ENCODE peak calls at places on chromosomes 1 and 21, in nine cellular contexts. One of them, this sample, is unnamed.

GRCh38 chr1:54069792-54070548 is 16.6 kb downstream of the TCEANC2 start:
- DNase-seq in stimulated activated CD8-positive, alpha-beta memory T cell treated with anti-CD3 and anti-CD28 coated beads, Interleukin-4, amount 100 ng/mL, for 24 hours: no peak
- DNase-seq in ovary: no peak
- DNase-seq in HEK293T: peak; percentile 55
- DNase-seq in Peyer's patch: no peak
- DNase-seq in activated CD4-positive, CD25-positive, alpha-beta regulatory T cell: no peak
- DNase-seq in HT1080: peak; percentile 55
- DNase-seq in neuronal stem cell: peak; percentile 14
- DNase-seq in NCI-H1105 treated with DMSO at 0.1 percent for 48 hours: peak; percentile 77
- DNase-seq in this sample: peak; percentile 43

GRCh38 chr1:22383526-22384291 is 67.9 kb upstream of the ZBTB40 start:
- DNase-seq in stimulated activated CD8-positive, alpha-beta memory T cell treated with anti-CD3 and anti-CD28 coated beads, Interleukin-4, amount 100 ng/mL, for 24 hours: no peak
- DNase-seq in ovary: no peak
- DNase-seq in HEK293T: peak; percentile 33
- DNase-seq in Peyer's patch: no peak
- DNase-seq in activated CD4-positive, CD25-positive, alpha-beta regulatory T cell: no peak
- DNase-seq in HT1080: no peak
- DNase-seq in neuronal stem cell: no peak
- DNase-seq in NCI-H1105 treated with DMSO at 0.1 percent for 48 hours: no peak
- DNase-seq in this sample: peak; percentile 43

GRCh38 chr1:100627018-100627716 is 89.2 kb downstream of the GPR88 start:
- DNase-seq in stimulated activated CD8-positive, alpha-beta memory T cell treated with anti-CD3 and anti-CD28 coated beads, Interleukin-4, amount 100 ng/mL, for 24 hours: no peak
- DNase-seq in ovary: no peak
- DNase-seq in HEK293T: no peak
- DNase-seq in Peyer's patch: no peak
- DNase-seq in activated CD4-positive, CD25-positive, alpha-beta regulatory T cell: no peak
- DNase-seq in HT1080: peak; percentile 25
- DNase-seq in neuronal stem cell: no peak
- DNase-seq in NCI-H1105 treated with DMSO at 0.1 percent for 48 hours: no peak
- DNase-seq in this sample: no peak

GRCh38 chr1:78547081-78547480 is 56.3 kb downstream of the PTGFR start:
- DNase-seq in stimulated activated CD8-positive, alpha-beta memory T cell treated with anti-CD3 and anti-CD28 coated beads, Interleukin-4, amount 100 ng/mL, for 24 hours: no peak
- DNase-seq in ovary: no peak
- DNase-seq in HEK293T: no peak
- DNase-seq in Peyer's patch: no peak
- DNase-seq in activated CD4-positive, CD25-positive, alpha-beta regulatory T cell: no peak
- DNase-seq in HT1080: no peak
- DNase-seq in neuronal stem cell: no peak
- DNase-seq in NCI-H1105 treated with DMSO at 0.1 percent for 48 hours: no peak
- DNase-seq in this sample: peak; percentile 3

GRCh38 chr1:25246600-25247023 is 642 bp downstream of the RSRP1 start:
- DNase-seq in stimulated activated CD8-positive, alpha-beta memory T cell treated with anti-CD3 and anti-CD28 coated beads, Interleukin-4, amount 100 ng/mL, for 24 hours: no peak
- DNase-seq in ovary: no peak
- DNase-seq in HEK293T: peak; percentile 14
- DNase-seq in Peyer's patch: no peak
- DNase-seq in activated CD4-positive, CD25-positive, alpha-beta regulatory T cell: peak; percentile 20
- DNase-seq in HT1080: peak; percentile 15
- DNase-seq in neuronal stem cell: no peak
- DNase-seq in NCI-H1105 treated with DMSO at 0.1 percent for 48 hours: peak; percentile 38
- DNase-seq in this sample: peak; percentile 15

GRCh38 chr1:2614145-2614544 is 18.7 kb downstream of the MMEL1 start:
- DNase-seq in stimulated activated CD8-positive, alpha-beta memory T cell treated with anti-CD3 and anti-CD28 coated beads, Interleukin-4, amount 100 ng/mL, for 24 hours: no peak
- DNase-seq in ovary: no peak
- DNase-seq in HEK293T: no peak
- DNase-seq in Peyer's patch: no peak
- DNase-seq in activated CD4-positive, CD25-positive, alpha-beta regulatory T cell: no peak
- DNase-seq in HT1080: no peak
- DNase-seq in neuronal stem cell: no peak
- DNase-seq in NCI-H1105 treated with DMSO at 0.1 percent for 48 hours: no peak
- DNase-seq in this sample: no peak

GRCh38 chr1:98794196-98794886 is 132.8 kb downstream of the SNX7 start:
- DNase-seq in stimulated activated CD8-positive, alpha-beta memory T cell treated with anti-CD3 and anti-CD28 coated beads, Interleukin-4, amount 100 ng/mL, for 24 hours: peak; percentile 4
- DNase-seq in ovary: no peak
- DNase-seq in HEK293T: peak; percentile 69
- DNase-seq in Peyer's patch: peak; percentile 33
- DNase-seq in activated CD4-positive, CD25-positive, alpha-beta regulatory T cell: peak; percentile 10
- DNase-seq in HT1080: peak; percentile 81
- DNase-seq in neuronal stem cell: peak; percentile 52
- DNase-seq in NCI-H1105 treated with DMSO at 0.1 percent for 48 hours: peak; percentile 66
- DNase-seq in this sample: peak; percentile 76

GRCh38 chr1:247331172-247331525 is 518 bp downstream of the ZNF496 start:
- DNase-seq in stimulated activated CD8-positive, alpha-beta memory T cell treated with anti-CD3 and anti-CD28 coated beads, Interleukin-4, amount 100 ng/mL, for 24 hours: peak; percentile 61
- DNase-seq in ovary: peak; percentile 84
- DNase-seq in HEK293T: peak; percentile 64
- DNase-seq in Peyer's patch: peak; percentile 54
- DNase-seq in activated CD4-positive, CD25-positive, alpha-beta regulatory T cell: peak; percentile 18
- DNase-seq in HT1080: peak; percentile 67
- DNase-seq in neuronal stem cell: peak; percentile 59
- DNase-seq in NCI-H1105 treated with DMSO at 0.1 percent for 48 hours: peak; percentile 46
- DNase-seq in this sample: peak; percentile 73

GRCh38 chr1:2311184-2312032 is 79.9 kb downstream of the MORN1 start:
- DNase-seq in stimulated activated CD8-positive, alpha-beta memory T cell treated with anti-CD3 and anti-CD28 coated beads, Interleukin-4, amount 100 ng/mL, for 24 hours: peak; percentile 35
- DNase-seq in ovary: peak; percentile 80
- DNase-seq in HEK293T: peak; percentile 77
- DNase-seq in Peyer's patch: peak; percentile 72
- DNase-seq in activated CD4-positive, CD25-positive, alpha-beta regulatory T cell: peak; percentile 39
- DNase-seq in HT1080: peak; percentile 34
- DNase-seq in neuronal stem cell: no peak
- DNase-seq in NCI-H1105 treated with DMSO at 0.1 percent for 48 hours: peak; percentile 7
- DNase-seq in this sample: peak; percentile 47

GRCh38 chr1:39085174-39085573 is 59.0 kb downstream of the NDUFS5 start:
- DNase-seq in stimulated activated CD8-positive, alpha-beta memory T cell treated with anti-CD3 and anti-CD28 coated beads, Interleukin-4, amount 100 ng/mL, for 24 hours: no peak
- DNase-seq in ovary: peak; percentile 17
- DNase-seq in HEK293T: no peak
- DNase-seq in Peyer's patch: no peak
- DNase-seq in activated CD4-positive, CD25-positive, alpha-beta regulatory T cell: no peak
- DNase-seq in HT1080: no peak
- DNase-seq in neuronal stem cell: no peak
- DNase-seq in NCI-H1105 treated with DMSO at 0.1 percent for 48 hours: no peak
- DNase-seq in this sample: no peak

GRCh38 chr1:160124709-160125478 is 9.3 kb downstream of the ATP1A2 start:
- DNase-seq in stimulated activated CD8-positive, alpha-beta memory T cell treated with anti-CD3 and anti-CD28 coated beads, Interleukin-4, amount 100 ng/mL, for 24 hours: no peak
- DNase-seq in ovary: no peak
- DNase-seq in HEK293T: no peak
- DNase-seq in Peyer's patch: no peak
- DNase-seq in activated CD4-positive, CD25-positive, alpha-beta regulatory T cell: no peak
- DNase-seq in HT1080: peak; percentile 95
- DNase-seq in neuronal stem cell: no peak
- DNase-seq in NCI-H1105 treated with DMSO at 0.1 percent for 48 hours: no peak
- DNase-seq in this sample: no peak

GRCh38 chr1:6794164-6794563 is 8.9 kb downstream of the CAMTA1 start:
- DNase-seq in stimulated activated CD8-positive, alpha-beta memory T cell treated with anti-CD3 and anti-CD28 coated beads, Interleukin-4, amount 100 ng/mL, for 24 hours: no peak
- DNase-seq in ovary: no peak
- DNase-seq in HEK293T: no peak
- DNase-seq in Peyer's patch: no peak
- DNase-seq in activated CD4-positive, CD25-positive, alpha-beta regulatory T cell: no peak
- DNase-seq in HT1080: no peak
- DNase-seq in neuronal stem cell: no peak
- DNase-seq in NCI-H1105 treated with DMSO at 0.1 percent for 48 hours: peak; percentile 31
- DNase-seq in this sample: peak; percentile 28

GRCh38 chr1:226309398-226310122 is 596 bp upstream of the LIN9 start:
- DNase-seq in stimulated activated CD8-positive, alpha-beta memory T cell treated with anti-CD3 and anti-CD28 coated beads, Interleukin-4, amount 100 ng/mL, for 24 hours: no peak
- DNase-seq in ovary: peak; percentile 78
- DNase-seq in HEK293T: no peak
- DNase-seq in Peyer's patch: no peak
- DNase-seq in activated CD4-positive, CD25-positive, alpha-beta regulatory T cell: no peak
- DNase-seq in HT1080: peak; percentile 31
- DNase-seq in neuronal stem cell: no peak
- DNase-seq in NCI-H1105 treated with DMSO at 0.1 percent for 48 hours: peak; percentile 23
- DNase-seq in this sample: peak; percentile 40

GRCh38 chr1:227856147-227856858 is 40.8 kb downstream of the PRSS38 start:
- DNase-seq in stimulated activated CD8-positive, alpha-beta memory T cell treated with anti-CD3 and anti-CD28 coated beads, Interleukin-4, amount 100 ng/mL, for 24 hours: no peak
- DNase-seq in ovary: no peak
- DNase-seq in HEK293T: no peak
- DNase-seq in Peyer's patch: no peak
- DNase-seq in activated CD4-positive, CD25-positive, alpha-beta regulatory T cell: no peak
- DNase-seq in HT1080: no peak
- DNase-seq in neuronal stem cell: no peak
- DNase-seq in NCI-H1105 treated with DMSO at 0.1 percent for 48 hours: no peak
- DNase-seq in this sample: no peak

GRCh38 chr1:115099693-115100050 is 10.4 kb upstream of the TSPAN2 start:
- DNase-seq in stimulated activated CD8-positive, alpha-beta memory T cell treated with anti-CD3 and anti-CD28 coated beads, Interleukin-4, amount 100 ng/mL, for 24 hours: no peak
- DNase-seq in ovary: no peak
- DNase-seq in HEK293T: no peak
- DNase-seq in Peyer's patch: no peak
- DNase-seq in activated CD4-positive, CD25-positive, alpha-beta regulatory T cell: no peak
- DNase-seq in HT1080: no peak
- DNase-seq in neuronal stem cell: no peak
- DNase-seq in NCI-H1105 treated with DMSO at 0.1 percent for 48 hours: no peak
- DNase-seq in this sample: no peak

GRCh38 chr1:198520524-198521254 is 19.8 kb downstream of the ATP6V1G3 start:
- DNase-seq in stimulated activated CD8-positive, alpha-beta memory T cell treated with anti-CD3 and anti-CD28 coated beads, Interleukin-4, amount 100 ng/mL, for 24 hours: no peak
- DNase-seq in ovary: no peak
- DNase-seq in HEK293T: no peak
- DNase-seq in Peyer's patch: no peak
- DNase-seq in activated CD4-positive, CD25-positive, alpha-beta regulatory T cell: no peak
- DNase-seq in HT1080: no peak
- DNase-seq in neuronal stem cell: no peak
- DNase-seq in NCI-H1105 treated with DMSO at 0.1 percent for 48 hours: no peak
- DNase-seq in this sample: no peak

GRCh38 chr1:30294508-30294907 is 428.9 kb downstream of the MATN1 start:
- DNase-seq in stimulated activated CD8-positive, alpha-beta memory T cell treated with anti-CD3 and anti-CD28 coated beads, Interleukin-4, amount 100 ng/mL, for 24 hours: no peak
- DNase-seq in ovary: no peak
- DNase-seq in HEK293T: no peak
- DNase-seq in Peyer's patch: no peak
- DNase-seq in activated CD4-positive, CD25-positive, alpha-beta regulatory T cell: no peak
- DNase-seq in HT1080: no peak
- DNase-seq in neuronal stem cell: no peak
- DNase-seq in NCI-H1105 treated with DMSO at 0.1 percent for 48 hours: no peak
- DNase-seq in this sample: no peak

GRCh38 chr1:38690790-38691189 is 168.8 kb downstream of the RRAGC start:
- DNase-seq in stimulated activated CD8-positive, alpha-beta memory T cell treated with anti-CD3 and anti-CD28 coated beads, Interleukin-4, amount 100 ng/mL, for 24 hours: no peak
- DNase-seq in ovary: no peak
- DNase-seq in HEK293T: no peak
- DNase-seq in Peyer's patch: no peak
- DNase-seq in activated CD4-positive, CD25-positive, alpha-beta regulatory T cell: no peak
- DNase-seq in HT1080: no peak
- DNase-seq in neuronal stem cell: no peak
- DNase-seq in NCI-H1105 treated with DMSO at 0.1 percent for 48 hours: no peak
- DNase-seq in this sample: no peak

GRCh38 chr1:157199421-157199755 is 61.2 kb upstream of the ETV3 start:
- DNase-seq in stimulated activated CD8-positive, alpha-beta memory T cell treated with anti-CD3 and anti-CD28 coated beads, Interleukin-4, amount 100 ng/mL, for 24 hours: no peak
- DNase-seq in ovary: no peak
- DNase-seq in HEK293T: no peak
- DNase-seq in Peyer's patch: no peak
- DNase-seq in activated CD4-positive, CD25-positive, alpha-beta regulatory T cell: no peak
- DNase-seq in HT1080: peak; percentile 4
- DNase-seq in neuronal stem cell: no peak
- DNase-seq in NCI-H1105 treated with DMSO at 0.1 percent for 48 hours: no peak
- DNase-seq in this sample: no peak

GRCh38 chr1:54241430-54241829 is 41.5 kb downstream of the MRPL37 start:
- DNase-seq in stimulated activated CD8-positive, alpha-beta memory T cell treated with anti-CD3 and anti-CD28 coated beads, Interleukin-4, amount 100 ng/mL, for 24 hours: no peak
- DNase-seq in ovary: no peak
- DNase-seq in HEK293T: no peak
- DNase-seq in Peyer's patch: no peak
- DNase-seq in activated CD4-positive, CD25-positive, alpha-beta regulatory T cell: no peak
- DNase-seq in HT1080: no peak
- DNase-seq in neuronal stem cell: no peak
- DNase-seq in NCI-H1105 treated with DMSO at 0.1 percent for 48 hours: no peak
- DNase-seq in this sample: no peak

GRCh38 chr1:52602328-52603300 is at the start of gene GPX7:
- DNase-seq in stimulated activated CD8-positive, alpha-beta memory T cell treated with anti-CD3 and anti-CD28 coated beads, Interleukin-4, amount 100 ng/mL, for 24 hours: peak; percentile 26
- DNase-seq in ovary: peak; percentile 71
- DNase-seq in HEK293T: no peak
- DNase-seq in Peyer's patch: peak; percentile 53
- DNase-seq in activated CD4-positive, CD25-positive, alpha-beta regulatory T cell: peak; percentile 42
- DNase-seq in HT1080: no peak
- DNase-seq in neuronal stem cell: no peak
- DNase-seq in NCI-H1105 treated with DMSO at 0.1 percent for 48 hours: peak; percentile 55
- DNase-seq in this sample: no peak

GRCh38 chr1:246580497-246581047 is 14.3 kb downstream of the CNST start:
- DNase-seq in stimulated activated CD8-positive, alpha-beta memory T cell treated with anti-CD3 and anti-CD28 coated beads, Interleukin-4, amount 100 ng/mL, for 24 hours: no peak
- DNase-seq in ovary: no peak
- DNase-seq in HEK293T: no peak
- DNase-seq in Peyer's patch: no peak
- DNase-seq in activated CD4-positive, CD25-positive, alpha-beta regulatory T cell: no peak
- DNase-seq in HT1080: no peak
- DNase-seq in neuronal stem cell: no peak
- DNase-seq in NCI-H1105 treated with DMSO at 0.1 percent for 48 hours: no peak
- DNase-seq in this sample: no peak

GRCh38 chr1:29875557-29876028 is 639.3 kb downstream of the PTPRU start:
- DNase-seq in stimulated activated CD8-positive, alpha-beta memory T cell treated with anti-CD3 and anti-CD28 coated beads, Interleukin-4, amount 100 ng/mL, for 24 hours: no peak
- DNase-seq in ovary: no peak
- DNase-seq in HEK293T: no peak
- DNase-seq in Peyer's patch: no peak
- DNase-seq in activated CD4-positive, CD25-positive, alpha-beta regulatory T cell: no peak
- DNase-seq in HT1080: no peak
- DNase-seq in neuronal stem cell: no peak
- DNase-seq in NCI-H1105 treated with DMSO at 0.1 percent for 48 hours: peak; percentile 94
- DNase-seq in this sample: no peak

GRCh38 chr1:185652348-185652747 is 81.8 kb upstream of the HMCN1 start:
- DNase-seq in stimulated activated CD8-positive, alpha-beta memory T cell treated with anti-CD3 and anti-CD28 coated beads, Interleukin-4, amount 100 ng/mL, for 24 hours: no peak
- DNase-seq in ovary: no peak
- DNase-seq in HEK293T: peak; percentile 14
- DNase-seq in Peyer's patch: no peak
- DNase-seq in activated CD4-positive, CD25-positive, alpha-beta regulatory T cell: no peak
- DNase-seq in HT1080: no peak
- DNase-seq in neuronal stem cell: no peak
- DNase-seq in NCI-H1105 treated with DMSO at 0.1 percent for 48 hours: no peak
- DNase-seq in this sample: no peak

GRCh38 chr21:43307677-43308070 is 119.3 kb downstream of the SIK1 start:
- DNase-seq in stimulated activated CD8-positive, alpha-beta memory T cell treated with anti-CD3 and anti-CD28 coated beads, Interleukin-4, amount 100 ng/mL, for 24 hours: no peak
- DNase-seq in ovary: peak; percentile 34
- DNase-seq in HEK293T: no peak
- DNase-seq in Peyer's patch: no peak
- DNase-seq in activated CD4-positive, CD25-positive, alpha-beta regulatory T cell: no peak
- DNase-seq in HT1080: no peak
- DNase-seq in neuronal stem cell: no peak
- DNase-seq in NCI-H1105 treated with DMSO at 0.1 percent for 48 hours: no peak
- DNase-seq in this sample: no peak

GRCh38 chr1:214523124-214523824 is 28.1 kb downstream of the PTPN14 start:
- DNase-seq in stimulated activated CD8-positive, alpha-beta memory T cell treated with anti-CD3 and anti-CD28 coated beads, Interleukin-4, amount 100 ng/mL, for 24 hours: no peak
- DNase-seq in ovary: no peak
- DNase-seq in HEK293T: no peak
- DNase-seq in Peyer's patch: no peak
- DNase-seq in activated CD4-positive, CD25-positive, alpha-beta regulatory T cell: no peak
- DNase-seq in HT1080: no peak
- DNase-seq in neuronal stem cell: no peak
- DNase-seq in NCI-H1105 treated with DMSO at 0.1 percent for 48 hours: no peak
- DNase-seq in this sample: no peak

GRCh38 chr1:7488475-7488842 is 282.6 kb upstream of the VAMP3 start:
- DNase-seq in stimulated activated CD8-positive, alpha-beta memory T cell treated with anti-CD3 and anti-CD28 coated beads, Interleukin-4, amount 100 ng/mL, for 24 hours: no peak
- DNase-seq in ovary: no peak
- DNase-seq in HEK293T: no peak
- DNase-seq in Peyer's patch: no peak
- DNase-seq in activated CD4-positive, CD25-positive, alpha-beta regulatory T cell: no peak
- DNase-seq in HT1080: no peak
- DNase-seq in neuronal stem cell: no peak
- DNase-seq in NCI-H1105 treated with DMSO at 0.1 percent for 48 hours: no peak
- DNase-seq in this sample: no peak

GRCh38 chr1:225817611-225818061 is 7.7 kb downstream of the EPHX1 start:
- DNase-seq in stimulated activated CD8-positive, alpha-beta memory T cell treated with anti-CD3 and anti-CD28 coated beads, Interleukin-4, amount 100 ng/mL, for 24 hours: no peak
- DNase-seq in ovary: peak; percentile 75
- DNase-seq in HEK293T: no peak
- DNase-seq in Peyer's patch: peak; percentile 23
- DNase-seq in activated CD4-positive, CD25-positive, alpha-beta regulatory T cell: no peak
- DNase-seq in HT1080: peak; percentile 79
- DNase-seq in neuronal stem cell: no peak
- DNase-seq in NCI-H1105 treated with DMSO at 0.1 percent for 48 hours: no peak
- DNase-seq in this sample: no peak